ENCODE peak calls at places on chromosome 20, in five cellular contexts. One of them, this sample, is unnamed.

GRCh38 chr20:32672982-32673727 is 586 bp downstream of the C20orf203 start:
- DNase-seq in retina: no peak
- DNase-seq in IMR-90: no peak
- DNase-seq in aorta: no peak
- DNase-seq in ACHN: no peak
- DNase-seq in this sample: peak; percentile 71

GRCh38 chr20:37558306-37558705 is 30.6 kb upstream of the BLCAP start:
- DNase-seq in retina: no peak
- DNase-seq in IMR-90: no peak
- DNase-seq in aorta: no peak
- DNase-seq in ACHN: no peak
- DNase-seq in this sample: no peak

GRCh38 chr20:40320612-40321011 is 368.4 kb downstream of the MAFB start:
- DNase-seq in ACHN: no peak
- DNase-seq in IMR-90: no peak
- DNase-seq in aorta: no peak
- DNase-seq in retina: no peak
- DNase-seq in this sample: no peak

GRCh38 chr20:61762886-61763739 is 302.6 kb downstream of the TAF4 start:
- DNase-seq in IMR-90: no peak
- DNase-seq in aorta: peak; percentile 29
- DNase-seq in retina: no peak
- DNase-seq in ACHN: no peak
- DNase-seq in this sample: no peak

GRCh38 chr20:35791823-35792222 is 20.0 kb downstream of the PHF20 start:
- DNase-seq in aorta: peak; percentile 60
- DNase-seq in ACHN: no peak
- DNase-seq in retina: no peak
- DNase-seq in IMR-90: peak; percentile 93
- DNase-seq in this sample: no peak

GRCh38 chr20:35312348-35312747 is 20.1 kb upstream of the FAM83C start:
- DNase-seq in retina: no peak
- DNase-seq in IMR-90: peak; percentile 96
- DNase-seq in ACHN: peak; percentile 93
- DNase-seq in aorta: no peak
- DNase-seq in this sample: no peak

GRCh38 chr20:35013421-35014411 is 58.0 kb downstream of the MYH7B start:
- DNase-seq in ACHN: no peak
- DNase-seq in IMR-90: no peak
- DNase-seq in aorta: peak; percentile 48
- DNase-seq in retina: no peak
- DNase-seq in this sample: no peak

GRCh38 chr20:5080384-5080877 is 39.3 kb downstream of the PCNA start:
- DNase-seq in ACHN: no peak
- DNase-seq in aorta: peak; percentile 89
- DNase-seq in retina: no peak
- DNase-seq in IMR-90: peak; percentile 54
- DNase-seq in this sample: peak; percentile 51

GRCh38 chr20:15071010-15071808 is 733.8 kb upstream of the FLRT3 start:
- DNase-seq in aorta: no peak
- DNase-seq in retina: no peak
- DNase-seq in ACHN: no peak
- DNase-seq in IMR-90: no peak
- DNase-seq in this sample: no peak

GRCh38 chr20:17969276-17969883 is 562 bp downstream of the MGME1 start:
- DNase-seq in ACHN: peak; percentile 45
- DNase-seq in retina: no peak
- DNase-seq in IMR-90: no peak
- DNase-seq in aorta: peak; percentile 53
- DNase-seq in this sample: no peak

GRCh38 chr20:58447733-58448391 is 58.8 kb downstream of the VAPB start:
- DNase-seq in retina: no peak
- DNase-seq in ACHN: peak; percentile 63
- DNase-seq in aorta: no peak
- DNase-seq in IMR-90: peak; percentile 58
- DNase-seq in this sample: peak; percentile 54

GRCh38 chr20:43824699-43825402 is 89.8 kb upstream of the TOX2 start:
- DNase-seq in ACHN: no peak
- DNase-seq in IMR-90: peak; percentile 29
- DNase-seq in retina: peak; percentile 86
- DNase-seq in aorta: no peak
- DNase-seq in this sample: no peak

GRCh38 chr20:16020971-16021370 is 552.3 kb downstream of the KIF16B start:
- DNase-seq in ACHN: peak; percentile 68
- DNase-seq in IMR-90: peak; percentile 1
- DNase-seq in retina: no peak
- DNase-seq in aorta: no peak
- DNase-seq in this sample: no peak

GRCh38 chr20:62872184-62872862 is 10.7 kb upstream of the TCFL5 start:
- DNase-seq in ACHN: no peak
- DNase-seq in IMR-90: no peak
- DNase-seq in retina: no peak
- DNase-seq in aorta: no peak
- DNase-seq in this sample: no peak

GRCh38 chr20:40688129-40689099 is 622 bp downstream of the MAFB start:
- DNase-seq in aorta: peak; percentile 75
- DNase-seq in ACHN: no peak
- DNase-seq in IMR-90: peak; percentile 1
- DNase-seq in retina: peak; percentile 84
- DNase-seq in this sample: no peak

GRCh38 chr20:61123286-61123685 is 128.8 kb upstream of the CDH4 start:
- DNase-seq in IMR-90: no peak
- DNase-seq in retina: no peak
- DNase-seq in ACHN: no peak
- DNase-seq in aorta: no peak
- DNase-seq in this sample: no peak

GRCh38 chr20:63036266-63036665 is 29.5 kb upstream of the BHLHE23 start:
- DNase-seq in ACHN: no peak
- DNase-seq in aorta: peak; percentile 26
- DNase-seq in retina: no peak
- DNase-seq in IMR-90: no peak
- DNase-seq in this sample: no peak

GRCh38 chr20:57996936-57997629 is 231.4 kb downstream of the ANKRD60 start:
- DNase-seq in IMR-90: no peak
- DNase-seq in retina: no peak
- DNase-seq in ACHN: no peak
- DNase-seq in aorta: no peak
- DNase-seq in this sample: no peak

GRCh38 chr20:24875078-24875477 is 74.0 kb upstream of the CST7 start:
- DNase-seq in ACHN: no peak
- DNase-seq in aorta: no peak
- DNase-seq in IMR-90: no peak
- DNase-seq in retina: no peak
- DNase-seq in this sample: no peak